ENCODE peak calls at places on chromosome 4, in eight cellular contexts. One of them, this sample, is unnamed.

GRCh38 chr4:138263438-138263837 is 21.3 kb upstream of the SLC7A11 start:
- DNase-seq in CD8-positive, alpha-beta T cell: no peak
- DNase-seq in Peyer's patch: no peak
- DNase-seq in psoas muscle: no peak
- DNase-seq in AG09309: no peak
- DNase-seq in tibial nerve: no peak
- DNase-seq in OCI-LY7: no peak
- DNase-seq in HFF-Myc: no peak
- DNase-seq in this sample: no peak

GRCh38 chr4:15779336-15779735 is 1.2 kb downstream of the CD38 start:
- DNase-seq in AG09309: no peak
- DNase-seq in tibial nerve: peak; percentile 72
- DNase-seq in psoas muscle: peak; percentile 69
- DNase-seq in OCI-LY7: no peak
- DNase-seq in HFF-Myc: peak; percentile 16
- DNase-seq in CD8-positive, alpha-beta T cell: no peak
- DNase-seq in Peyer's patch: no peak
- DNase-seq in this sample: no peak

GRCh38 chr4:105145913-105146285 is 777 bp upstream of the TET2 start:
- DNase-seq in CD8-positive, alpha-beta T cell: peak; percentile 39
- DNase-seq in OCI-LY7: no peak
- DNase-seq in tibial nerve: no peak
- DNase-seq in psoas muscle: no peak
- DNase-seq in Peyer's patch: no peak
- DNase-seq in HFF-Myc: no peak
- DNase-seq in AG09309: no peak
- DNase-seq in this sample: no peak

GRCh38 chr4:39464886-39465501 is 6.1 kb downstream of the LIAS start:
- DNase-seq in Peyer's patch: no peak
- DNase-seq in tibial nerve: no peak
- DNase-seq in AG09309: no peak
- DNase-seq in OCI-LY7: no peak
- DNase-seq in CD8-positive, alpha-beta T cell: no peak
- DNase-seq in HFF-Myc: peak; percentile 63
- DNase-seq in psoas muscle: no peak
- DNase-seq in this sample: no peak

GRCh38 chr4:163606885-163607284 is 112.4 kb downstream of the TMA16 start:
- DNase-seq in CD8-positive, alpha-beta T cell: no peak
- DNase-seq in tibial nerve: no peak
- DNase-seq in OCI-LY7: peak; percentile 26
- DNase-seq in HFF-Myc: no peak
- DNase-seq in Peyer's patch: no peak
- DNase-seq in AG09309: no peak
- DNase-seq in psoas muscle: no peak
- DNase-seq in this sample: no peak

GRCh38 chr4:96598465-96598864 is 758.6 kb downstream of the PDHA2 start:
- DNase-seq in OCI-LY7: no peak
- DNase-seq in tibial nerve: no peak
- DNase-seq in HFF-Myc: no peak
- DNase-seq in AG09309: no peak
- DNase-seq in CD8-positive, alpha-beta T cell: no peak
- DNase-seq in psoas muscle: no peak
- DNase-seq in Peyer's patch: no peak
- DNase-seq in this sample: peak; percentile 18

GRCh38 chr4:82981116-82981515 is 29.5 kb downstream of the LIN54 start:
- DNase-seq in Peyer's patch: no peak
- DNase-seq in HFF-Myc: no peak
- DNase-seq in CD8-positive, alpha-beta T cell: no peak
- DNase-seq in AG09309: no peak
- DNase-seq in psoas muscle: no peak
- DNase-seq in OCI-LY7: no peak
- DNase-seq in tibial nerve: no peak
- DNase-seq in this sample: no peak

GRCh38 chr4:88765729-88766128 is 68.1 kb upstream of the NAP1L5 start:
- DNase-seq in CD8-positive, alpha-beta T cell: no peak
- DNase-seq in psoas muscle: peak; percentile 90
- DNase-seq in tibial nerve: no peak
- DNase-seq in HFF-Myc: peak; percentile 63
- DNase-seq in AG09309: peak; percentile 61
- DNase-seq in Peyer's patch: no peak
- DNase-seq in OCI-LY7: no peak
- DNase-seq in this sample: peak; percentile 76

GRCh38 chr4:107164962-107165361 is 128.8 kb upstream of the DKK2 start:
- DNase-seq in psoas muscle: no peak
- DNase-seq in HFF-Myc: no peak
- DNase-seq in tibial nerve: no peak
- DNase-seq in OCI-LY7: no peak
- DNase-seq in AG09309: no peak
- DNase-seq in CD8-positive, alpha-beta T cell: no peak
- DNase-seq in Peyer's patch: no peak
- DNase-seq in this sample: no peak

GRCh38 chr4:37748546-37748945 is 62.4 kb upstream of the RELL1 start:
- DNase-seq in CD8-positive, alpha-beta T cell: no peak
- DNase-seq in HFF-Myc: no peak
- DNase-seq in Peyer's patch: no peak
- DNase-seq in psoas muscle: no peak
- DNase-seq in OCI-LY7: peak; percentile 49
- DNase-seq in AG09309: no peak
- DNase-seq in tibial nerve: no peak
- DNase-seq in this sample: no peak

GRCh38 chr4:180589575-180589974 is 1653.6 kb upstream of the TENM3 start:
- DNase-seq in psoas muscle: no peak
- DNase-seq in CD8-positive, alpha-beta T cell: no peak
- DNase-seq in HFF-Myc: no peak
- DNase-seq in tibial nerve: no peak
- DNase-seq in OCI-LY7: no peak
- DNase-seq in AG09309: no peak
- DNase-seq in Peyer's patch: no peak
- DNase-seq in this sample: no peak

GRCh38 chr4:105015750-105016149 is 130.9 kb upstream of the TET2 start:
- DNase-seq in tibial nerve: no peak
- DNase-seq in AG09309: no peak
- DNase-seq in Peyer's patch: no peak
- DNase-seq in HFF-Myc: no peak
- DNase-seq in psoas muscle: no peak
- DNase-seq in OCI-LY7: no peak
- DNase-seq in CD8-positive, alpha-beta T cell: no peak
- DNase-seq in this sample: no peak

GRCh38 chr4:131650951-131651350 is 1498.1 kb upstream of the PCDH10 start:
- DNase-seq in CD8-positive, alpha-beta T cell: no peak
- DNase-seq in psoas muscle: no peak
- DNase-seq in tibial nerve: no peak
- DNase-seq in OCI-LY7: no peak
- DNase-seq in HFF-Myc: no peak
- DNase-seq in AG09309: no peak
- DNase-seq in Peyer's patch: no peak
- DNase-seq in this sample: no peak

DNA sequence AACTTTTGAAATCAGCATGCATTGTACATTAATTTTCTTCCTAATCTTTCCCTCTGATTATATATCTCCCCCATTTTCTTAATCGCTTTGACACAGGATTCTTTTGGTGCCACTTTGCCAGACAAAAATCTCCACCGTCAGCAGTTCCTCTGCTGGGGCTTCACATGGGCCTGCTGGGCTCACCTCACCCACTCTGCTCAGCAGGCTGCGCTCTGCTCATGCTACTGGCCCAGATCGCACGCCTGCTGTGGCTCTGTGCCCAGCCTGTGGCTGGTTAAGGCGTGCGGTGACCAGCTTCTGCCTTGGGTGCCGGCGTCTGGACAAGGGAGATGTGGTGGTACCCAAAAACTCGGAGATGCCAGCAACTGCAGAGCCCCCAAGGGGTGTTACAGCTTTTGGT is 31.1 kb downstream of the UCHL1 start:
- DNase-seq in Peyer's patch: no peak
- DNase-seq in psoas muscle: no peak
- DNase-seq in HFF-Myc: no peak
- DNase-seq in AG09309: no peak
- DNase-seq in OCI-LY7: no peak
- DNase-seq in CD8-positive, alpha-beta T cell: no peak
- DNase-seq in tibial nerve: no peak
- DNase-seq in this sample: no peak
- TF ChIP-seq CTCF in Peyer's patch: no peak
- TF ChIP-seq CTCF in psoas muscle: no peak
- TF ChIP-seq CTCF in HFF-Myc: no peak
- TF ChIP-seq CTCF in AG09309: no peak
- TF ChIP-seq CTCF in OCI-LY7: no peak
- TF ChIP-seq CTCF in CD8-positive, alpha-beta T cell: no peak
- TF ChIP-seq CTCF in tibial nerve: no peak
- TF ChIP-seq CTCF in this sample: no peak

GRCh38 chr4:157999723-158000122 is 173.1 kb downstream of the GASK1B start:
- DNase-seq in tibial nerve: no peak
- DNase-seq in HFF-Myc: no peak
- DNase-seq in Peyer's patch: no peak
- DNase-seq in AG09309: no peak
- DNase-seq in CD8-positive, alpha-beta T cell: no peak
- DNase-seq in OCI-LY7: no peak
- DNase-seq in psoas muscle: no peak
- DNase-seq in this sample: no peak

GRCh38 chr4:158003212-158003611 is 169.6 kb downstream of the GASK1B start:
- DNase-seq in CD8-positive, alpha-beta T cell: no peak
- DNase-seq in AG09309: no peak
- DNase-seq in psoas muscle: no peak
- DNase-seq in OCI-LY7: no peak
- DNase-seq in tibial nerve: no peak
- DNase-seq in Peyer's patch: no peak
- DNase-seq in HFF-Myc: no peak
- DNase-seq in this sample: no peak

GRCh38 chr4:158004101-158004500 is 168.7 kb downstream of the GASK1B start:
- DNase-seq in psoas muscle: no peak
- DNase-seq in tibial nerve: no peak
- DNase-seq in AG09309: no peak
- DNase-seq in CD8-positive, alpha-beta T cell: no peak
- DNase-seq in OCI-LY7: no peak
- DNase-seq in Peyer's patch: no peak
- DNase-seq in HFF-Myc: no peak
- DNase-seq in this sample: no peak

GRCh38 chr4:158005021-158005420 is 167.8 kb downstream of the GASK1B start:
- DNase-seq in CD8-positive, alpha-beta T cell: no peak
- DNase-seq in AG09309: no peak
- DNase-seq in psoas muscle: no peak
- DNase-seq in OCI-LY7: no peak
- DNase-seq in HFF-Myc: no peak
- DNase-seq in tibial nerve: no peak
- DNase-seq in Peyer's patch: no peak
- DNase-seq in this sample: no peak

DNA sequence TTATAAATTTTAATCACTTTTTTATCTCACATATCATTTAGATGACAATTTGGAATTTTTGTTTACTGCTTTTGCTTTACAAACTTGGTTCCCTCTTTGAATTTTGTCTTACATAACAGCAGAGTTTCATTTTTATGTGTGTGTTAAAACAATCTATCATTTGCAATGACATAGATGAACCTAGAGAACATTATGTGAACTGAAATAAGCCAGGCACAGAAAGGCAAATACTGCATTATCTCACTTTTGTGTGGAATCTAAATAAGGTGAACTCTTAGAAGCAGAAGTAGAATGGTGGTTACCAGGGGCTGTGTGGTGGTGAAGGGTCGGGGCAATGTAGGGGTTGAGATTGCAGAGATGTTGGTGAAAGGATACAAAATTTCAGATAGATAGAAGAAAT is 170.6 kb downstream of the GASK1B start:
- DNase-seq in tibial nerve: no peak
- DNase-seq in HFF-Myc: no peak
- DNase-seq in Peyer's patch: no peak
- DNase-seq in CD8-positive, alpha-beta T cell: no peak
- DNase-seq in AG09309: no peak
- DNase-seq in OCI-LY7: no peak
- DNase-seq in psoas muscle: no peak
- DNase-seq in this sample: no peak
- H3K4me3 ChIP-seq in tibial nerve: no peak overlapping the region
- H3K4me3 ChIP-seq in HFF-Myc: no peak overlapping the region
- H3K4me3 ChIP-seq in Peyer's patch: no peak overlapping the region
- H3K4me3 ChIP-seq in CD8-positive, alpha-beta T cell: no peak overlapping the region
- H3K4me3 ChIP-seq in AG09309: no peak overlapping the region
- H3K4me3 ChIP-seq in OCI-LY7: no peak overlapping the region
- H3K4me3 ChIP-seq in psoas muscle: no peak overlapping the region
- H3K4me3 ChIP-seq in this sample: no peak overlapping the region

GRCh38 chr4:112664611-112665010 is 27.7 kb downstream of the LARP7 start:
- DNase-seq in tibial nerve: no peak
- DNase-seq in AG09309: no peak
- DNase-seq in HFF-Myc: no peak
- DNase-seq in psoas muscle: no peak
- DNase-seq in OCI-LY7: no peak
- DNase-seq in Peyer's patch: no peak
- DNase-seq in CD8-positive, alpha-beta T cell: no peak
- DNase-seq in this sample: no peak

GRCh38 chr4:112673076-112673475 is 36.1 kb downstream of the LARP7 start:
- DNase-seq in HFF-Myc: no peak
- DNase-seq in CD8-positive, alpha-beta T cell: no peak
- DNase-seq in Peyer's patch: no peak
- DNase-seq in tibial nerve: no peak
- DNase-seq in OCI-LY7: no peak
- DNase-seq in psoas muscle: no peak
- DNase-seq in AG09309: no peak
- DNase-seq in this sample: no peak

DNA sequence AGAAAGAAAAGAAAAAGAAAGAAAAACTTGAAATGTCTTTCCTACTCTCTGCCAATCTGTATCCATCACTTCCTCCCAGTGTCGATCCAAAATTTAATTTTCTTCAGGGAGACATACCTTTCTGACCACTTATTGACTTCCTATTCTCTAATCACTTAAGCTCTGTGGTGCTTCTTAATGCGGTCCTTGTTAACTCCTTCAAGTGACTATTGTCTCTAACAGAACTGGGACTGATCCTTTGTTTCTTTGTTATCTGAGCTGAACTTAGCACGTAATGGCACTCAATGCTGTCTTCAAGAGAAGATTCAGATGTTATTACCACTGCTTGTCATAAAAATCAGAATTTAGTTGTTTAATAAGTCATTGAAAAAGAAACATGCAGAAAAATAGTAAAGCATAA is 31.2 kb downstream of the LARP7 start:
- DNase-seq in AG09309: no peak
- DNase-seq in psoas muscle: no peak
- DNase-seq in CD8-positive, alpha-beta T cell: no peak
- DNase-seq in OCI-LY7: no peak
- DNase-seq in Peyer's patch: no peak
- DNase-seq in HFF-Myc: no peak
- DNase-seq in tibial nerve: no peak
- DNase-seq in this sample: no peak
- TF ChIP-seq CTCF in AG09309: no peak
- TF ChIP-seq CTCF in psoas muscle: no peak
- TF ChIP-seq CTCF in CD8-positive, alpha-beta T cell: no peak
- TF ChIP-seq CTCF in OCI-LY7: no peak
- TF ChIP-seq CTCF in Peyer's patch: no peak
- TF ChIP-seq CTCF in HFF-Myc: no peak
- TF ChIP-seq CTCF in tibial nerve: no peak
- TF ChIP-seq CTCF in this sample: no peak

GRCh38 chr4:155377281-155377680 is 516 bp upstream of the MAP9 start:
- DNase-seq in Peyer's patch: no peak
- DNase-seq in AG09309: no peak
- DNase-seq in OCI-LY7: no peak
- DNase-seq in HFF-Myc: no peak
- DNase-seq in psoas muscle: no peak
- DNase-seq in tibial nerve: no peak
- DNase-seq in CD8-positive, alpha-beta T cell: no peak
- DNase-seq in this sample: no peak

GRCh38 chr4:155371432-155372043 is 5.2 kb downstream of the MAP9 start:
- DNase-seq in psoas muscle: no peak
- DNase-seq in tibial nerve: no peak
- DNase-seq in OCI-LY7: peak; percentile 54
- DNase-seq in HFF-Myc: no peak
- DNase-seq in AG09309: no peak
- DNase-seq in CD8-positive, alpha-beta T cell: no peak
- DNase-seq in Peyer's patch: no peak
- DNase-seq in this sample: no peak

GRCh38 chr4:155376387-155377268 is at the start of gene MAP9:
- DNase-seq in psoas muscle: peak; percentile 89
- DNase-seq in CD8-positive, alpha-beta T cell: peak; percentile 88
- DNase-seq in tibial nerve: peak; percentile 75
- DNase-seq in AG09309: peak; percentile 67
- DNase-seq in Peyer's patch: peak; percentile 60
- DNase-seq in HFF-Myc: peak; percentile 85
- DNase-seq in OCI-LY7: peak; percentile 98
- DNase-seq in this sample: peak; percentile 92
- H3K4me3 ChIP-seq in psoas muscle: peak within 1 kb of the TSS; percentile 66
- H3K4me3 ChIP-seq in CD8-positive, alpha-beta T cell: peak within 1 kb of the TSS; percentile 77
- H3K4me3 ChIP-seq in tibial nerve: peak within 1 kb of the TSS; percentile 61
- H3K4me3 ChIP-seq in AG09309: peak within 1 kb of the TSS; percentile 97
- H3K4me3 ChIP-seq in Peyer's patch: peak within 1 kb of the TSS; percentile 64
- H3K4me3 ChIP-seq in HFF-Myc: peak within 1 kb of the TSS; percentile 57
- H3K4me3 ChIP-seq in OCI-LY7: peak within 1 kb of the TSS; percentile 71
- H3K4me3 ChIP-seq in this sample: peak within 1 kb of the TSS; percentile 84

This sample was measured in retinal pigment epithelial cell.